ENCODE peak calls at places on chromosomes 2 and 18, in seven cellular contexts. J, T, R, H, D, E and P are unnamed samples.

GRCh38 chr2:65096948-65097347 is 33.0 kb downstream of the RAB1A start:
- DNase-seq in T (no peak), R (no peak), E (no peak), J (no peak), H (peak; percentile 32), D (no peak), P (no peak)

GRCh38 chr2:10575566-10576300 is 114.0 kb downstream of the NOL10 start:
- DNase-seq in R (peak; percentile 54), D (peak; percentile 22), T (peak; percentile 48), E (no peak), H (peak; percentile 91), J (no peak), P (peak; percentile 94)

GRCh38 chr18:11676867-11677266 is 12.2 kb upstream of the GNAL start:
- DNase-seq in E (no peak), D (no peak), H (no peak), J (peak; percentile 47), T (peak; percentile 19), R (no peak), P (no peak)

GRCh38 chr18:43271593-43272432 is 5.5 kb downstream of the SYT4 start:
- DNase-seq in J (peak; percentile 34), T (no peak), D (peak; percentile 19), E (peak; percentile 16), H (peak; percentile 10), R (peak; percentile 76), P (peak; percentile 60)

GRCh38 chr2:86082768-86083167 is 22.9 kb downstream of the POLR1A start:
- DNase-seq in H (no peak), J (no peak), D (no peak), T (no peak), R (no peak), E (no peak), P (no peak)

GRCh38 chr2:239819974-239820555 is 205.1 kb downstream of the NDUFA10 start:
- DNase-seq in H (peak; percentile 21), R (no peak), E (no peak), T (no peak), D (no peak), J (no peak), P (no peak)

GRCh38 chr2:197311521-197312033 is 997 bp upstream of the ANKRD44 start:
- DNase-seq in E (no peak), T (no peak), H (peak; percentile 40), D (no peak), R (no peak), J (no peak), P (peak; percentile 32)

GRCh38 chr18:47287911-47288635 is 36.6 kb upstream of the SKOR2 start:
- DNase-seq in J (no peak), T (no peak), E (no peak), H (no peak), R (no peak), D (no peak), P (no peak)

GRCh38 chr2:232333361-232334135 is 45.0 kb upstream of the ALPP start:
- DNase-seq in D (no peak), J (no peak), H (no peak), R (no peak), T (peak; percentile 19), E (peak; percentile 9), P (peak; percentile 21)

GRCh38 chr2:37323770-37324535 is 680 bp downstream of the PRKD3 start:
- DNase-seq in D (no peak), E (peak; percentile 69), R (peak; percentile 39), T (no peak), J (peak; percentile 51), H (peak; percentile 17), P (peak; percentile 55)

GRCh38 chr2:71939588-71940535 is 207.8 kb downstream of the CYP26B1 start:
- DNase-seq in J (no peak), R (no peak), T (no peak), E (no peak), H (no peak), D (no peak), P (no peak)

GRCh38 chr2:179201884-179202283 is 62.7 kb downstream of the SESTD1 start:
- DNase-seq in J (no peak), T (no peak), H (peak; percentile 13), R (peak; percentile 38), D (peak; percentile 8), E (peak; percentile 50), P (no peak)

GRCh38 chr18:69992776-69993175 is 45.1 kb upstream of the CD226 start:
- DNase-seq in R (peak; percentile 8), T (no peak), J (no peak), E (no peak), D (no peak), H (peak; percentile 24), P (peak; percentile 51)

DNA sequence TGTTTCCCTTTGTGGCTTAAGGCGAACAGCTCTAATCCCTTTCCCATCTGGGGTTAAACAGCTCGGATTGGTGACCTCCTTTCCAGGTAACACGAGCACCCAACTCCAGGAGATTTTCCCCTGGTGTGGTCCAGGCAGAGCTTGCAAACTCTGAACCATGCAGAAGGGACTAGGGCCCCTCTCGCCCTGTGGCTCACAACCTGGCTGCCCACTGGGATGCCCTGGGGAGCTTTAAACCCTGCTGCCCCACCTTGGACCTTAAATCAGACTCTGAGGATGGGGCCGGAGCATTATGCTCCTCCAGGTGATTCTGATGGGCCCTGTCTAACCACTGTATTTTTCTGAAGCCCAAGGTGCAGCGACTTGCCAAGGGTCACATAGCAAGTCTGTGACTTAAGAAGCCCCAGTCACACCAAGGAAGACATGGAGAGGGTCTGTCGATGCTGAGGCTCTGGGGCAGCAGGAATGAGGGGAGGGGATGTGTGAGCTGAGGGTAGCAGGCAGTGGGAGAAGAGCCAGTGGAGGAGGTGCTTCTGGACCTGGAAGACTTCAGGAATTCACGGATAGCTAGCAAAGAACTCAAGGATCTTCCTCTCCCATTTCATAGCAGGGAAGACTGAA is 5.9 kb downstream of the ARID5A start:
- DNase-seq in D (no peak), T (no peak), R (no peak), H (no peak), J (no peak), E (no peak), P (no peak)
- H3K4me1 ChIP-seq in D (peaks cover 10% of the 10 kb centered on the region), T (peaks cover 18% of the 10 kb centered on the region), R (peaks cover 17% of the 10 kb centered on the region), H (peaks cover 30% of the 10 kb centered on the region), J (peaks cover 11% of the 10 kb centered on the region), E (peaks cover 11% of the 10 kb centered on the region), P (peaks cover 21% of the 10 kb centered on the region)

GRCh38 chr2:43942881-43943280 is 52.9 kb downstream of the LRPPRC start:
- DNase-seq in D (no peak), R (no peak), T (no peak), H (no peak), E (no peak), J (no peak), P (no peak)

GRCh38 chr2:43943323-43943722 is 52.5 kb downstream of the LRPPRC start:
- DNase-seq in J (no peak), D (no peak), T (no peak), R (no peak), E (no peak), H (no peak), P (no peak)

GRCh38 chr2:43944915-43945314 is 50.9 kb downstream of the LRPPRC start:
- DNase-seq in T (no peak), D (no peak), E (no peak), H (no peak), R (no peak), J (no peak), P (no peak)

GRCh38 chr2:43945439-43945838 is 50.4 kb downstream of the LRPPRC start:
- DNase-seq in D (no peak), E (no peak), T (no peak), R (peak; percentile 12), H (no peak), J (no peak), P (no peak)

DNA sequence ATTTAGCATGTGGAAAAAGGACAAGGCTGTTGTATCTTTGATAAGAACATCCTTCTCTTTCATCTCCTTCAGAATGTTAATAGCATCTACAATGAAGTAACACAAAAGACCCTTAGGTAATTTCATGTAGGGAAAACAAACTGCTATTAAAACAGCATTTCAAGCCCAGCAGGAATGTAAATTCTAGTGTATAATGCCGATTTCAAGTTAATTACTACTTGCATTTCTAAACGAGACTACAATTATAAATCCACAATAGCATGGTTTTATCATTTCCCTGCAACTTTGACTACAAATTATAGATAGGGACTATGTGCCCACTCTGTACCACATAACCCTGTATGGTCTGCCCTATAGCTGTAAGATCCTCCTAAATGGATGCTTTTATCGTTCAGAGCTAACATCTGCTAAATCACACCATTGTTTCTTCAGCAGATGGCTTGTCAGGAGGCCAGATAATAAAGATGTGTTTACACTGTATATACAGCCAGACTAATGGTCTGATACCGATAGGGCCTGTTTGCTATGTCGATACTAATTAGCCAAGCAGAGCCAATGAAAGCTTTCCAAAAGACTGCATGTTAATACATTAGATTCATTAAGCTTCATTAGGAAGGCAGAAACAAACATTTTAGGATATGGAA is 51.9 kb downstream of the LRPPRC start:
- DNase-seq in E (no peak), J (no peak), R (peak; percentile 26), D (no peak), T (no peak), H (no peak), P (no peak)
- H3K4me2 ChIP-seq in E (no peak overlapping the region), J (no peak overlapping the region), R (no peak overlapping the region), D (no peak overlapping the region), T (no peak overlapping the region), H (no peak overlapping the region), P (no peak overlapping the region)

DNA sequence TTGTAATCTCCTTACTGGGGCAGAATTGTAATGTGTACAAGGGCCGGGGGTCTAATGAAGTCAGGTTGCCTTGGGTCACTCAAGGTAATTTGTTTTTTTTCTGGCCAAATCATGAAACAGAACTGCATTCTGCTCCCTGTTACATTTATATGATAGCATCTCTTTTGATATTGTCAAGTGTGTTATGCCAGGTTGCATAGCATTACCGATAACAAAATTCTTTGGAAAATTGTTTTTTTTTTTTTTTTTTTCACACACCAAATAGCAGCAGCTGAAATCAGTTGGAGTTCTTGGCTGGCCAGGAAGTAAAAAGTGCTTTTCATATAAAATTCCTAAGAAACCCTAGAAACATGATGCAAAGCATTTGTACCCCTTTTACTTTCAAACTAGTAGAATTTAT is 282.6 kb upstream of the FN1 start:
- DNase-seq in J (no peak), E (no peak), T (no peak), R (no peak), D (no peak), H (no peak), P (no peak)
- H3K4me3 ChIP-seq in J (no peak overlapping the region), E (no peak overlapping the region), T (no peak overlapping the region), R (no peak overlapping the region), D (no peak overlapping the region), H (no peak overlapping the region), P (no peak overlapping the region)

GRCh38 chr2:205683179-205683978 is 1.1 kb downstream of the NRP2 start:
- DNase-seq in D (no peak), E (no peak), J (no peak), R (peak; percentile 90), H (peak; percentile 61), T (no peak), P (peak; percentile 19)

GRCh38 chr2:205685314-205686230 is 3.3 kb downstream of the NRP2 start:
- DNase-seq in E (no peak), T (peak; percentile 48), J (no peak), D (no peak), R (peak; percentile 55), H (peak; percentile 55), P (peak; percentile 63)

GRCh38 chr2:205684871-205685313 is 2.6 kb downstream of the NRP2 start:
- DNase-seq in J (no peak), D (no peak), H (peak; percentile 48), R (peak; percentile 42), E (no peak), T (no peak), P (no peak)

GRCh38 chr2:205682239-205683021 is at the start of gene NRP2:
- DNase-seq in T (peak; percentile 58), H (peak; percentile 83), J (peak; percentile 41), D (peak; percentile 21), E (peak; percentile 77), R (peak; percentile 88), P (peak; percentile 83)

DNA sequence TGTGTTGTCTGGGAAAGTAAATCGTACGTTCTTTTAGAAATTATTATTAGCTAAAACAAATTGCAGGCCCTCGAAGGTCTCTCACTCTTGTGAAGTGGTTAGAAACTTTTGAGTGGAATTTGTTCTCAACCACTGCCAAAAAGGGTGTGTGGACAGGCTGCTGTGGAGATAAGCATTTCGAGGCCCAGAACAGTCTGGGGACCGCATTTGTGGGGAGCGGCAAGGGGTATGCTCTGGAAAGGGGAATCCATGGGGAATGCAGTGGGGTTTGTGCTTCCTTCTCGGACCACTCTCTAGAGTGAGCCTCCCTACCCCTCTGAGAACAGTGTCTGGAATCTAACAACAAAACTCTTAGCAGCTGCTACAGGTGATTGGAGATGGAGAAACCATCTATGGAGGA is 1.7 kb downstream of the NRP2 start:
- DNase-seq in H (no peak), T (no peak), J (no peak), E (no peak), R (no peak), D (no peak), P (no peak)
- H3K4me1 ChIP-seq in H (peaks cover 27% of the 10 kb centered on the region), T (peaks cover 54% of the 10 kb centered on the region), J (peaks cover 17% of the 10 kb centered on the region), E (peaks cover 30% of the 10 kb centered on the region), R (peaks cover 2% of the 10 kb centered on the region), D (peaks cover 4% of the 10 kb centered on the region), P (peaks cover 42% of the 10 kb centered on the region)